ENCODE peak calls at places on chromosomes 1 and 21, in five cellular contexts. One of them, this sample, is unnamed.

GRCh38 chr21:35512321-35512720 is 463.2 kb upstream of the RUNX1 start:
- DNase-seq in choroid plexus epithelial cell: no peak
- DNase-seq in stomach: no peak
- DNase-seq in CD8-positive, alpha-beta memory T cell: no peak
- DNase-seq in uterus: no peak
- DNase-seq in this sample: no peak

GRCh38 chr1:23396380-23396779 is 26.7 kb upstream of the ZNF436 start:
- DNase-seq in CD8-positive, alpha-beta memory T cell: no peak
- DNase-seq in uterus: no peak
- DNase-seq in stomach: no peak
- DNase-seq in choroid plexus epithelial cell: no peak
- DNase-seq in this sample: no peak

GRCh38 chr1:36520056-36520455 is 37.3 kb upstream of the CSF3R start:
- DNase-seq in uterus: no peak
- DNase-seq in stomach: no peak
- DNase-seq in choroid plexus epithelial cell: no peak
- DNase-seq in CD8-positive, alpha-beta memory T cell: no peak
- DNase-seq in this sample: no peak

GRCh38 chr21:37459575-37459974 is 93.0 kb downstream of the DYRK1A start:
- DNase-seq in choroid plexus epithelial cell: peak; percentile 73
- DNase-seq in CD8-positive, alpha-beta memory T cell: no peak
- DNase-seq in uterus: no peak
- DNase-seq in stomach: no peak
- DNase-seq in this sample: no peak

GRCh38 chr1:240801445-240801844 is 189.5 kb upstream of the GREM2 start:
- DNase-seq in stomach: no peak
- DNase-seq in choroid plexus epithelial cell: peak; percentile 29
- DNase-seq in uterus: no peak
- DNase-seq in CD8-positive, alpha-beta memory T cell: no peak
- DNase-seq in this sample: peak; percentile 10

GRCh38 chr21:45517249-45518065 is 24.8 kb downstream of the SLC19A1 start:
- DNase-seq in CD8-positive, alpha-beta memory T cell: peak; percentile 30
- DNase-seq in uterus: no peak
- DNase-seq in choroid plexus epithelial cell: peak; percentile 61
- DNase-seq in stomach: no peak
- DNase-seq in this sample: no peak

GRCh38 chr1:165954940-165955339 is 127.5 kb downstream of the UCK2 start:
- DNase-seq in stomach: no peak
- DNase-seq in uterus: no peak
- DNase-seq in CD8-positive, alpha-beta memory T cell: no peak
- DNase-seq in choroid plexus epithelial cell: peak; percentile 68
- DNase-seq in this sample: no peak

GRCh38 chr1:206503591-206504362 is 3.6 kb upstream of the RASSF5 start:
- DNase-seq in CD8-positive, alpha-beta memory T cell: no peak
- DNase-seq in choroid plexus epithelial cell: peak; percentile 98
- DNase-seq in stomach: no peak
- DNase-seq in uterus: peak; percentile 40
- DNase-seq in this sample: peak; percentile 28

GRCh38 chr1:9842073-9842711 is 18.4 kb upstream of the CLSTN1 start:
- DNase-seq in uterus: no peak
- DNase-seq in stomach: no peak
- DNase-seq in choroid plexus epithelial cell: peak; percentile 62
- DNase-seq in CD8-positive, alpha-beta memory T cell: no peak
- DNase-seq in this sample: no peak

GRCh38 chr1:202821467-202821866 is 10.7 kb downstream of the PCAT6 start:
- DNase-seq in CD8-positive, alpha-beta memory T cell: no peak
- DNase-seq in stomach: no peak
- DNase-seq in uterus: no peak
- DNase-seq in choroid plexus epithelial cell: peak; percentile 49
- DNase-seq in this sample: no peak

GRCh38 chr1:25103180-25103790 is 129.0 kb downstream of the SYF2 start:
- DNase-seq in choroid plexus epithelial cell: no peak
- DNase-seq in stomach: no peak
- DNase-seq in uterus: no peak
- DNase-seq in CD8-positive, alpha-beta memory T cell: no peak
- DNase-seq in this sample: no peak

GRCh38 chr1:244241438-244241837 is 190.4 kb downstream of the ZBTB18 start:
- DNase-seq in choroid plexus epithelial cell: no peak
- DNase-seq in CD8-positive, alpha-beta memory T cell: no peak
- DNase-seq in stomach: no peak
- DNase-seq in uterus: no peak
- DNase-seq in this sample: no peak

GRCh38 chr1:156677616-156678596 is 699 bp upstream of the NES start:
- DNase-seq in stomach: peak; percentile 54
- DNase-seq in choroid plexus epithelial cell: peak; percentile 90
- DNase-seq in uterus: peak; percentile 80
- DNase-seq in CD8-positive, alpha-beta memory T cell: no peak
- DNase-seq in this sample: peak; percentile 50

GRCh38 chr1:228810855-228811654 is 75.8 kb downstream of the RHOU start:
- DNase-seq in CD8-positive, alpha-beta memory T cell: no peak
- DNase-seq in uterus: no peak
- DNase-seq in stomach: no peak
- DNase-seq in choroid plexus epithelial cell: no peak
- DNase-seq in this sample: no peak

GRCh38 chr1:87226341-87226760 is 102.3 kb upstream of the LMO4 start:
- DNase-seq in CD8-positive, alpha-beta memory T cell: no peak
- DNase-seq in choroid plexus epithelial cell: peak; percentile 100
- DNase-seq in uterus: peak; percentile 69
- DNase-seq in stomach: peak; percentile 66
- DNase-seq in this sample: peak; percentile 78

GRCh38 chr1:21736011-21736410 is 46.9 kb downstream of the USP48 start:
- DNase-seq in choroid plexus epithelial cell: no peak
- DNase-seq in CD8-positive, alpha-beta memory T cell: no peak
- DNase-seq in uterus: no peak
- DNase-seq in stomach: no peak
- DNase-seq in this sample: no peak

GRCh38 chr21:30829659-30830058 is at the start of gene KRTAP7-1:
- DNase-seq in choroid plexus epithelial cell: no peak
- DNase-seq in stomach: no peak
- DNase-seq in uterus: no peak
- DNase-seq in CD8-positive, alpha-beta memory T cell: no peak
- DNase-seq in this sample: no peak

GRCh38 chr1:17953921-17954320 is 153.7 kb upstream of the IGSF21 start:
- DNase-seq in CD8-positive, alpha-beta memory T cell: no peak
- DNase-seq in choroid plexus epithelial cell: no peak
- DNase-seq in stomach: no peak
- DNase-seq in uterus: no peak
- DNase-seq in this sample: no peak

GRCh38 chr21:35511298-35512162 is 462.4 kb upstream of the RUNX1 start:
- DNase-seq in stomach: no peak
- DNase-seq in uterus: no peak
- DNase-seq in CD8-positive, alpha-beta memory T cell: no peak
- DNase-seq in choroid plexus epithelial cell: peak; percentile 46
- DNase-seq in this sample: no peak

GRCh38 chr21:42734323-42734971 is 81.0 kb downstream of the PDE9A start:
- DNase-seq in uterus: no peak
- DNase-seq in stomach: no peak
- DNase-seq in CD8-positive, alpha-beta memory T cell: no peak
- DNase-seq in choroid plexus epithelial cell: no peak
- DNase-seq in this sample: no peak

GRCh38 chr1:53414632-53415031 is 44.6 kb upstream of the DMRTB1 start:
- DNase-seq in stomach: no peak
- DNase-seq in choroid plexus epithelial cell: no peak
- DNase-seq in uterus: no peak
- DNase-seq in CD8-positive, alpha-beta memory T cell: no peak
- DNase-seq in this sample: no peak

GRCh38 chr1:23651069-23651808 is 40.4 kb upstream of the RPL11 start:
- DNase-seq in CD8-positive, alpha-beta memory T cell: no peak
- DNase-seq in stomach: peak; percentile 49
- DNase-seq in uterus: no peak
- DNase-seq in choroid plexus epithelial cell: no peak
- DNase-seq in this sample: peak; percentile 33

GRCh38 chr21:38165466-38166213 is 91.2 kb upstream of the KCNJ15 start:
- DNase-seq in CD8-positive, alpha-beta memory T cell: no peak
- DNase-seq in choroid plexus epithelial cell: peak; percentile 33
- DNase-seq in stomach: no peak
- DNase-seq in uterus: no peak
- DNase-seq in this sample: no peak

GRCh38 chr1:90721210-90722194 is 4.4 kb upstream of the BARHL2 start:
- DNase-seq in CD8-positive, alpha-beta memory T cell: peak; percentile 62
- DNase-seq in uterus: no peak
- DNase-seq in stomach: peak; percentile 48
- DNase-seq in choroid plexus epithelial cell: peak; percentile 69
- DNase-seq in this sample: peak; percentile 56

GRCh38 chr1:110309768-110310167 is 29.4 kb upstream of the RBM15 start:
- DNase-seq in CD8-positive, alpha-beta memory T cell: no peak
- DNase-seq in uterus: no peak
- DNase-seq in stomach: no peak
- DNase-seq in choroid plexus epithelial cell: peak; percentile 83
- DNase-seq in this sample: no peak

GRCh38 chr1:40167317-40167716 is 6.1 kb downstream of the RLF start:
- DNase-seq in uterus: no peak
- DNase-seq in CD8-positive, alpha-beta memory T cell: no peak
- DNase-seq in stomach: no peak
- DNase-seq in choroid plexus epithelial cell: no peak
- DNase-seq in this sample: no peak

GRCh38 chr1:151479462-151479861 is 20.2 kb upstream of the POGZ start:
- DNase-seq in choroid plexus epithelial cell: no peak
- DNase-seq in CD8-positive, alpha-beta memory T cell: no peak
- DNase-seq in uterus: no peak
- DNase-seq in stomach: no peak
- DNase-seq in this sample: no peak

GRCh38 chr1:160149706-160150105 is 1.7 kb upstream of the ATP1A4 start:
- DNase-seq in stomach: no peak
- DNase-seq in CD8-positive, alpha-beta memory T cell: no peak
- DNase-seq in uterus: no peak
- DNase-seq in choroid plexus epithelial cell: peak; percentile 48
- DNase-seq in this sample: no peak

DNA sequence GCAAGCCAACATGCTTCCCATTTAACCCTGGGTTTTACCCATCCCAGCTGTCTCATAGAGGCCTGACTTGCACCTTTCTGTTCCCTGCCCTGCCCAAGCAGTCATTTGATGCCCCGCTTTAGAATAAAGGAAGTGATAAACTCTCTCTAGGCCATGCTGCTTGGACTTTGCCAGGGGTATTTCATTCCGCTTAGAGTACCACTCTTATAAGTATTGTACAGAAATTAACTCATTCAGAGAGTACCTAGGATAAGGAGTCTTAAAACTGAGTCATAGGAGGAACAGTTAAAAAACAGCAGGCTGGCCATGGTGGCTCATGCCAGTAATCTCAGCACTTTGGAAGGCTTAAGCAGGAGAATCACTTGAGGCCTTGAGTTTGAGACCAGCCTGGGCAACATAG is 21.0 kb upstream of the LYST start:
- DNase-seq in uterus: no peak
- DNase-seq in stomach: no peak
- DNase-seq in choroid plexus epithelial cell: no peak
- DNase-seq in CD8-positive, alpha-beta memory T cell: no peak
- DNase-seq in this sample: no peak
- H3K4me3 ChIP-seq in uterus: no peak overlapping the region
- H3K4me3 ChIP-seq in stomach: no peak overlapping the region
- H3K4me3 ChIP-seq in choroid plexus epithelial cell: no peak overlapping the region
- H3K4me3 ChIP-seq in CD8-positive, alpha-beta memory T cell: no peak overlapping the region
- H3K4me3 ChIP-seq in this sample: no peak overlapping the region

GRCh38 chr21:25313891-25314646 is 293.2 kb downstream of the MRPL39 start:
- DNase-seq in CD8-positive, alpha-beta memory T cell: no peak
- DNase-seq in choroid plexus epithelial cell: peak; percentile 70
- DNase-seq in uterus: no peak
- DNase-seq in stomach: no peak
- DNase-seq in this sample: no peak
- H3K4me3 ChIP-seq in CD8-positive, alpha-beta memory T cell: no peak overlapping the region
- H3K4me3 ChIP-seq in choroid plexus epithelial cell: no peak overlapping the region
- H3K4me3 ChIP-seq in uterus: no peak overlapping the region
- H3K4me3 ChIP-seq in stomach: no peak overlapping the region
- H3K4me3 ChIP-seq in this sample: no peak overlapping the region

GRCh38 chr1:12368646-12369045 is 138.8 kb downstream of the VPS13D start:
- DNase-seq in stomach: no peak
- DNase-seq in CD8-positive, alpha-beta memory T cell: no peak
- DNase-seq in choroid plexus epithelial cell: peak; percentile 23
- DNase-seq in uterus: no peak
- DNase-seq in this sample: no peak
- H3K4me3 ChIP-seq in stomach: no peak overlapping the region
- H3K4me3 ChIP-seq in CD8-positive, alpha-beta memory T cell: no peak overlapping the region
- H3K4me3 ChIP-seq in choroid plexus epithelial cell: no peak overlapping the region
- H3K4me3 ChIP-seq in uterus: no peak overlapping the region
- H3K4me3 ChIP-seq in this sample: no peak overlapping the region

DNA sequence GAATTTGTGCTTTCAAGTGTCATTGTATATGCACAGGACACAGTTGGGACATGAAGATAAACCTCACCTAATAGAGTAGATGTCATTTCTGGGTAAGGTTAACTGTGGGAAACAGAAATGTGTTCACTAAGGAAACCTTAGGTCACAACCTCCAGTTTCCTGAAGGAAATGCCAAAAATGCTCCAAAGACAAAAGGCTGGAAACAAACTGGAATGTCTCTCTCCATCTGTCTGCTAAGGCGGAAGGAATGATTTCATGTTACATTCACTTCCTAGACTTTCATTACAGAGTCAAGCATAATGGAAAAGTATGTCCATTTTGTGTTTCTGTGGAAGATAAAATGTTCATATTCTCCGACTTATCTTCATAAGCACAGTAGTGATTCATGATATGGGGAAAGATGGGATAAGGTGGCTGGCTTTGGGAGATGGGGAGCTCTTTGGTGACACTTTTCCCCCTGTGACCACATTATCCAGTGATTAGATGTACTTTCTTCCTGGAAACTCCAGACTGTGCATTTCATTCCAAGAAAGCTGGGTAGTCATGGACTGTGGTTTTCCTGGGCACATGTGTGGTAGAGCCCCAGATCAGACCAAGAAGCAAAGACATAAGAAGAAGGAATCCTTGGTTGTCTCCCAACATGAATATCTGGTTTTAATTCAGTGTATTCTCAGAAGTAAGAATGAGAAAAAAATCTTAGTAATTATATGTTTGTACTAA is 5.7 kb downstream of the S1PR1 start:
- DNase-seq in uterus: no peak
- DNase-seq in choroid plexus epithelial cell: no peak
- DNase-seq in stomach: no peak
- DNase-seq in CD8-positive, alpha-beta memory T cell: no peak
- DNase-seq in this sample: no peak
- H3K4me3 ChIP-seq in uterus: no peak overlapping the region
- H3K4me3 ChIP-seq in choroid plexus epithelial cell: no peak overlapping the region
- H3K4me3 ChIP-seq in stomach: no peak overlapping the region
- H3K4me3 ChIP-seq in CD8-positive, alpha-beta memory T cell: no peak overlapping the region
- H3K4me3 ChIP-seq in this sample: no peak overlapping the region

GRCh38 chr1:65149753-65150463 is 1.9 kb downstream of the AK4 start:
- DNase-seq in choroid plexus epithelial cell: no peak
- DNase-seq in CD8-positive, alpha-beta memory T cell: no peak
- DNase-seq in uterus: no peak
- DNase-seq in stomach: no peak
- DNase-seq in this sample: no peak
- H3K4me3 ChIP-seq in choroid plexus epithelial cell: no peak overlapping the region
- H3K4me3 ChIP-seq in CD8-positive, alpha-beta memory T cell: no peak overlapping the region
- H3K4me3 ChIP-seq in uterus: no peak overlapping the region
- H3K4me3 ChIP-seq in stomach: peak overlapping the region; percentile 88
- H3K4me3 ChIP-seq in this sample: no peak overlapping the region